ENCODE peak calls at places on chromosomes 16 and 17, in four cellular contexts. Y, P, E and W are unnamed samples.

GRCh38 chr17:64331366-64331765 is 59.3 kb downstream of the PECAM1 start:
- DNase-seq in Y (no peak), E (no peak), P (no peak), W (no peak)

GRCh38 chr17:79721993-79722671 is 8.6 kb upstream of the ENPP7 start:
- DNase-seq in Y (no peak), E (peak; percentile 64), P (peak; percentile 47), W (peak; percentile 67)

GRCh38 chr17:82351713-82352488 is 7.1 kb upstream of the TEX19 start:
- DNase-seq in Y (no peak), P (peak; percentile 72), E (peak; percentile 89), W (peak; percentile 88)

GRCh38 chr16:11389631-11390565 is 44.6 kb downstream of the RMI2 start:
- DNase-seq in E (no peak), Y (no peak), P (no peak), W (no peak)

GRCh38 chr16:22659933-22660332 is 149.2 kb downstream of the NPIPB5 start:
- DNase-seq in E (no peak), P (no peak), Y (no peak), W (no peak)

GRCh38 chr16:19559242-19559910 is 3.9 kb downstream of the VPS35L start:
- DNase-seq in P (peak; percentile 37), E (peak; percentile 58), Y (no peak), W (peak; percentile 35)

GRCh38 chr16:28311913-28312312 is 19.6 kb downstream of the SBK1 start:
- DNase-seq in E (no peak), Y (no peak), P (no peak), W (no peak)

GRCh38 chr16:23510154-23510914 is at the start of gene GGA2:
- DNase-seq in E (peak; percentile 79), P (peak; percentile 90), Y (no peak), W (peak; percentile 80)

GRCh38 chr16:49280022-49280741 is 1.5 kb downstream of the CBLN1 start:
- DNase-seq in E (no peak), P (no peak), Y (no peak), W (no peak)

GRCh38 chr17:511001-511690 is 158.5 kb upstream of the RPH3AL start:
- DNase-seq in Y (no peak), P (no peak), E (no peak), W (no peak)

GRCh38 chr17:28398280-28398981 is 7.6 kb downstream of the SLC46A1 start:
- DNase-seq in Y (no peak), P (no peak), E (peak; percentile 8), W (no peak)

GRCh38 chr17:57311281-57312216 is 55.2 kb downstream of the MSI2 start:
- DNase-seq in P (no peak), E (no peak), Y (no peak), W (no peak)

GRCh38 chr17:32283745-32284207 is 18.1 kb downstream of the RHBDL3 start:
- DNase-seq in P (peak; percentile 59), E (no peak), Y (no peak), W (no peak)

GRCh38 chr16:2180461-2180860 is 15.9 kb downstream of the CASKIN1 start:
- DNase-seq in E (no peak), P (no peak), Y (no peak), W (no peak)

GRCh38 chr17:12627177-12627629 is 38.5 kb upstream of the MYOCD start:
- DNase-seq in Y (no peak), P (no peak), E (peak; percentile 57), W (peak; percentile 85)

GRCh38 chr16:73173396-73173795 is 125.5 kb upstream of the ZFHX3 start:
- DNase-seq in P (no peak), Y (no peak), E (no peak), W (no peak)

GRCh38 chr16:89013692-89014455 is 36.9 kb upstream of the CBFA2T3 start:
- DNase-seq in E (no peak), Y (no peak), P (no peak), W (no peak)

GRCh38 chr17:38326996-38327792 is 16.6 kb downstream of the GPR179 start:
- DNase-seq in P (no peak), E (no peak), Y (no peak), W (no peak)

GRCh38 chr17:76268991-76269981 is 4.1 kb downstream of the UBALD2 start:
- DNase-seq in P (no peak), E (no peak), Y (no peak), W (no peak)

GRCh38 chr17:38729886-38730525 is at the start of gene CISD3:
- DNase-seq in E (peak; percentile 81), Y (no peak), P (peak; percentile 94), W (peak; percentile 88)

GRCh38 chr16:50697881-50698767 is 4.7 kb downstream of the NOD2 start:
- DNase-seq in Y (peak; percentile 65), E (no peak), P (no peak), W (no peak)

GRCh38 chr16:27383511-27384243 is 18.3 kb upstream of the IL21R start:
- DNase-seq in P (no peak), Y (no peak), E (no peak), W (no peak)

GRCh38 chr17:9331512-9332163 is 244.0 kb downstream of the STX8 start:
- DNase-seq in Y (no peak), P (no peak), E (no peak), W (no peak)

GRCh38 chr17:47820023-47820789 is 1.4 kb downstream of the OSBPL7 start:
- DNase-seq in E (no peak), Y (no peak), P (peak; percentile 73), W (peak; percentile 25)

GRCh38 chr17:47697948-47698711 is 4.2 kb downstream of the TBKBP1 start:
- DNase-seq in P (no peak), E (no peak), Y (no peak), W (no peak)

DNA sequence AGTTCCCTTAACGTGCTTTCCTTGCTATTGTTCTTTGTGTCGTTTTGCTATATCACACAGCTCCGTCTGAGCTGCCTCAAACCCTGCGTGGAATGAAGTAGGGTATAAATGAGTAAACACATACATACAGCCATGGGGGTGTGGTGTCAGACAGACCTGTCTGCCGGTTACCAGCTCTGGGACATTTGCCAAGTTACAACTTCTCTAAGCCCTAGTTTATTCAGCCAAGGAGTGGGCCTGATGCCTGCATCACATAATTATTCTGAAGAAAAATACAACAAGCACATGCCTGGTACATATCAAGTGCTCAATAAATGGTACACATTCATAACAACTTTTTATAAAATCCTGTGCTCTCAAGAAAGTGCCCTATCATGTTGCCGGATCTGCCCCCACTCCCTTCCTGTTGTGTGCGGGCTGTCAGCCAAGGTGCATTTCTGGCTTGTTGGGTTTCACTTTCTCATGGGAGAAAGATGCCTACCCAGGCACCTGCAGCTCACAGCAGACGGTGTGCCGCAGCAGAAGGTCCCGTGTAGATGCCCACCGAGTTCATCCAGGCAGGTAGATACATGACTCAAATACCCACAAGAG is 30.5 kb downstream of the SMPD3 start:
- DNase-seq in P (no peak), E (no peak), Y (peak; percentile 73), W (no peak)
- TF ChIP-seq CEBPB in P (no peak), E (no peak), Y (no peak), W (no peak)

GRCh38 chr16:83245061-83245460 is 562.7 kb upstream of the HSBP1 start:
- DNase-seq in Y (no peak), E (no peak), P (no peak), W (no peak)
- TF ChIP-seq CHD4 in Y (no peak), E (no peak), P (no peak), W (no peak)

DNA sequence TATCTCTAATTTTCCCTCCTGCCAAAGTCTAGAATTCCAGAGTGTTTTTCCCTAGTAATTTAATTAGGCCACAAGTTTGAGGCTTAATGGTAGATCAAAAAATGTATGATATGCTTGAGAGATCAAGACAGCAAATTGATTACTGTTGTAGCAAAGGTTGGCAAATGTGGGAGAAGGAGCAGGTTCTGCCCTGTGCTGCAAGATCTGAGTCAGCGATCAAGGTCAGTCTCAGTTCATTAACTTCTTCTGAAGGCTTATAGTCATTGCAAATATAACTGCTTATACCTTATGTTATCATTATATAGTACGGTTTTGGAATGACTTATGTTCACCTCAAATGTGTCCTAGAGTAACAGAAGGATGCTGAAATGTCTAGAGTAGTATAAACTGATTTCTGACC is 231.1 kb upstream of the TBX2 start:
- DNase-seq in E (no peak), Y (no peak), P (no peak), W (no peak)
- TF ChIP-seq CEBPB in E (no peak), Y (no peak), P (no peak), W (no peak)

DNA sequence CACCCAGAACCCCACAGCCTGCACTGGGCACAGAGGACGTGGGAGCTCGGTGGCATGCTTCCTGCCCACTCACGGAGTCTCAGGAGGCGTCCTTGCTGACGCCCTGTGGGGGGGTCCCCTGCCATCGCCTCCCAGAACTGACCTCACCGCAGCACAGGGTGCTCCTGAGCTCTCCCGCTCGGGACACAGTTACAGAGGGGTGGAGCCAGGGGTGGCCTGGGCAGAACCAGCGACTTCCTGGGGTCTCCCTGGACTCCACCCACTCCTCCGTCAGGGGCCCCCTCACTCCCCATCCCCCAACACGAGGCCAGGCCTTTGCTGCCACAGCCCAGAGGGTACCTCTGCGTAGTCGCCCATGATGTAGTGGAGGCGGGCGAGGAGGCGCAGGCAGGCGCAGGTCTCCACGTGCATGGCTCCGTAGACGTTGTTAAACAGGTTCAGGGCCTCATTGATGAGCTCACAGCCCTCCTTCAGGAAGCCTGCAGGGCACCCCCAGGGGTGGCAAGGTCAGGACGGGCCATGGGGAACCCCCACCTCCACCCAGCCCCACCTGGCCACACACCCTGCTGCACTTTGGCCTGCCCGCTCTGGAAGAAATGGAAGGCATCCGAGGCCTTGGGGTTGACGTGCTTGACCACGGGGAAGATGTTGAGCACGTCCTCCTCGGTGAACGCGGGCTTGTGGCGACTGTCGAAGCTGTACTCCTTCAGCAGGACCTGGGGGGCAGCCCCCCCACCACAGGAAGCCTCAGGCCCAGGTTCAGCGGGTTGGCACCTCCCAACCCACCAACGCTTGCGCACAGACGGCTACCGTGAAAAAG is 17.8 kb downstream of the CLUH start:
- DNase-seq in E (no peak), P (no peak), Y (no peak), W (no peak)
- TF ChIP-seq CHD4 in E (no peak), P (no peak), Y (no peak), W (no peak)

GRCh38 chr16:9090960-9091866 is at the start of gene HAPSTR1:
- DNase-seq in P (peak; percentile 98), E (peak; percentile 100), Y (peak; percentile 99), W (peak; percentile 100)

GRCh38 chr16:9092963-9093477 is 1.6 kb downstream of the HAPSTR1 start:
- DNase-seq in P (no peak), E (no peak), Y (no peak), W (no peak)

GRCh38 chr16:9094008-9094846 is 2.8 kb downstream of the HAPSTR1 start:
- DNase-seq in Y (no peak), E (no peak), P (peak; percentile 32), W (no peak)

GRCh38 chr16:9091867-9092281 is 430 bp downstream of the HAPSTR1 start:
- DNase-seq in Y (no peak), E (no peak), P (no peak), W (peak; percentile 37)

DNA sequence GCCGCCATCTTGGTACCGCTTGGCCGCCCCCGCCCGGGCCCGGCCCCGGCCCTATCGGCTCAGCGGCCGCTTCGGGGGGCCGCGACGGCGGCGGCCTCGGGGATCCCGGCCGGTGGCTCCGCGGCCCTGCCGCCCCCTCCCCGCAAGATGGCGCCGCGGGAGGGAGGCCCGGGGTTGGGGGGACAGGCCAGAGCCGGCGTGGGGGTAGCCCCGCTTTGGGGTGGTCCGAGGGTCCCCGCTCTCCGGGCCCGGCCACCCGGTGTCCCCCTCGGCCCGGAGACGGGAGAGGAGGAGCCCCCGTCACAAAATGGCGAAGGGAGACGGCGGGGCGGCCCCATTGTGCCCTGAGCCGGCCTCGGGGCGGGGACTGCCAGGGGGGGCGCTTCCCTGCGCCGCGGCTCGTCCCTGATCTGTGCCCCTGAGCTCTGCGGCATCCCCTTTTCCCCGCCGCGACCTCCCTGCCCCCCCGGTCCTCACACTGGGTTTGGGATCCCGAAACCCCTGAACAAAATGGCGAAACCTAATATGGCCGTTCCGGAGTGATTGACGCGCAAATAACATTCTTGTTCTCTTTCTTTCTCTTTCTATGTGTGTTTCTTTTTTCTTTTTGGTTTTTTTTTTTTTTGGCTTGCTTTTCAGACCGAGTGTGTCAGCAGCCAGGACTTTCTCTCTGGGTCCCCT is 978 bp downstream of the HAPSTR1 start:
- DNase-seq in E (peak; percentile 41), P (peak; percentile 66), Y (no peak), W (no peak)
- TF ChIP-seq CEBPB in E (no peak), P (no peak), Y (no peak), W (no peak)